ENCODE peak calls at places on chromosomes 7 and 10, in nine cellular contexts. T, C, D, R, A, S, Y, B and O are unnamed samples.

GRCh38 chr7:44431091-44431608 is 59.3 kb downstream of the NUDCD3 start:
- DNase-seq in B (no peak), A (peak), R (no peak), Y (peak), D (peak), C (no peak), T (no peak), S (no peak), O (no peak)

GRCh38 chr7:117665393-117665792 is 185.6 kb downstream of the CFTR start:
- DNase-seq in R (no peak), A (no peak), Y (no peak), C (no peak), S (no peak), B (no peak), D (peak), T (no peak), O (no peak)

GRCh38 chr7:135710417-135711138 is 17.4 kb downstream of the SLC13A4 start:
- DNase-seq in B (no peak), D (no peak), S (no peak), Y (peak), A (peak), R (no peak), C (no peak), T (no peak), O (no peak)

GRCh38 chr7:120370954-120371353 is 98.0 kb downstream of the KCND2 start:
- DNase-seq in B (no peak), Y (peak), R (no peak), T (no peak), D (no peak), C (no peak), S (no peak), A (no peak), O (no peak)

GRCh38 chr10:13351340-13351915 is 3.3 kb upstream of the SEPHS1 start:
- DNase-seq in R (no peak), A (peak), C (no peak), D (no peak), B (no peak), S (no peak), Y (peak), T (no peak), O (no peak)

GRCh38 chr7:44608916-44609648 is 2.7 kb downstream of the OGDH start:
- DNase-seq in T (peak), R (no peak), D (no peak), A (no peak), S (no peak), C (no peak), B (no peak), Y (no peak), O (no peak)

GRCh38 chr7:25389489-25390106 is 161.3 kb upstream of the NPVF start:
- DNase-seq in B (no peak), D (peak), Y (peak), R (no peak), T (no peak), C (no peak), S (no peak), A (no peak), O (no peak)

GRCh38 chr7:96526492-96526891 is 183.2 kb downstream of the SEM1 start:
- DNase-seq in R (no peak), C (no peak), S (no peak), Y (no peak), D (no peak), B (no peak), T (no peak), A (no peak), O (no peak)

GRCh38 chr7:78601728-78602127 is 803.2 kb downstream of the PHTF2 start:
- DNase-seq in T (no peak), B (no peak), S (no peak), C (no peak), Y (no peak), R (no peak), A (no peak), D (peak), O (no peak)

GRCh38 chr7:139767561-139767982 is 10.2 kb downstream of the HIPK2 start:
- DNase-seq in B (no peak), A (no peak), D (no peak), C (no peak), Y (peak), S (no peak), R (no peak), T (no peak), O (no peak)

GRCh38 chr7:134916428-134916883 is 69.9 kb upstream of the AGBL3 start:
- DNase-seq in Y (no peak), B (no peak), T (no peak), S (no peak), C (no peak), D (no peak), R (no peak), A (no peak), O (no peak)

GRCh38 chr10:98528166-98528784 is 81.5 kb upstream of the HPS1 start:
- DNase-seq in B (no peak), R (no peak), Y (no peak), C (no peak), S (no peak), A (no peak), D (peak), T (peak), O (no peak)

GRCh38 chr10:10677479-10677878 is 340.2 kb upstream of the CELF2 start:
- DNase-seq in Y (peak), R (no peak), D (peak), T (no peak), S (peak), C (no peak), A (peak), B (peak), O (no peak)

GRCh38 chr10:13003781-13004180 is 2.3 kb upstream of the CCDC3 start:
- DNase-seq in B (no peak), A (no peak), D (no peak), R (no peak), Y (no peak), C (no peak), S (no peak), T (no peak), O (no peak)

GRCh38 chr10:368579-369255 is 233.5 kb downstream of the ZMYND11 start:
- DNase-seq in T (no peak), D (no peak), Y (no peak), C (no peak), A (no peak), R (no peak), S (no peak), B (no peak), O (no peak)

GRCh38 chr7:115183431-115184057 is 261.6 kb downstream of the MDFIC start:
- DNase-seq in T (peak), D (no peak), C (no peak), R (no peak), A (no peak), B (no peak), Y (no peak), S (no peak), O (no peak)

DNA sequence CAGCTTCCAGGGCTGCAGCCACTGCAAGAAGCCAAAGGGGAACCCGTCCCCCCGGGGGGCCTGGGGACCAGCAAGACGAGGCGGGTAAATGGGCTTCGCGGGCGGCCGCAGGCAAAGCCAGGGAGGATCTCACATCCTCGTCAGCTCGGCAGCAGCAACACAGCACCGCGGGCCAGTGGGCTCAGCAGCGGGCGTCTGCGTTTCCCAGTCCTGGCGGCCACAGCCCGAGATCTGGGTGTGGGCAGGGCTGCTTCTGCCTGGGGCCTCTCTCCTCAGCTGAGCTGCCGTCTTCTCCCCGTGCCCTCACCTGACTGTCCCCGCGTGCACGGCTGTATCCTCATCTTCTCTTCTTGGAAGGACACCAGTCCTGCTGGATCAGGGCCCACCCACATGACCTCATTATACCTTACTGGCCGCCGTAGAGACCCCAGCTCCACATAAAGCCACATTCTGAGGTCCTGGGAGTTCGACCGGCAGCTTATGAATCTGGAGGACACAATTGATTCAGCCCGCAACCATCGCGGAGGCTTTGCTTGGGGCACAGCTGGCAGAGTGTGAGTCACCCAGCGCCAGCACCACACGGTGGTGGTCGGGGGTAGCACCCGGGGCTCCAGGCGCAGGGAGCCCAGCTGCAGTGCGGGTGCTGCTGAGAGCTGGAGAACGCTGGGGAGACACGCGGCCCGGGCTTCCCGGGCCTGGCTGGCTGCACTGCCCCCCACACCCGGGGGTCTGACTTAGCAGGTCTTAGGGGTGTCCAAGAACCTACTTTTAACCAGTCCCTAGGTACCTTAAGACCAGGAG is 88.1 kb downstream of the PAXIP1 start:
- DNase-seq in C (peak), R (no peak), Y (no peak), T (no peak), S (no peak), A (peak), B (peak), D (no peak), O (no peak)
- TF ChIP-seq CTCF in C (no peak), R (no peak), Y (no peak), T (no peak), S (no peak), A (peak), B (no peak), D (no peak), O (no peak)

GRCh38 chr10:112344261-112344660 is 29.7 kb upstream of the ACSL5 start:
- DNase-seq in D (no peak), C (no peak), S (no peak), R (no peak), A (no peak), Y (no peak), T (no peak), B (no peak), O (no peak)
- TF ChIP-seq CTCF in D (no peak), C (no peak), S (no peak), R (no peak), A (no peak), Y (no peak), T (peak), B (no peak), O (no peak)

GRCh38 chr7:75915416-75916156 is 631 bp downstream of the POR start:
- DNase-seq in B (peak), Y (peak), C (peak), R (peak), A (no peak), T (no peak), D (peak), S (no peak), O (peak)

GRCh38 chr7:75916259-75916658 is 1.3 kb downstream of the POR start:
- DNase-seq in B (no peak), R (no peak), Y (no peak), A (no peak), C (no peak), D (no peak), S (no peak), T (no peak), O (no peak)

GRCh38 chr7:75914169-75914654 is 743 bp upstream of the POR start:
- DNase-seq in B (peak), D (no peak), Y (no peak), A (peak), C (no peak), T (no peak), R (peak), S (no peak), O (no peak)

GRCh38 chr7:75913437-75913836 is 1.5 kb upstream of the POR start:
- DNase-seq in A (no peak), C (no peak), D (no peak), R (no peak), S (no peak), T (no peak), B (no peak), Y (no peak), O (no peak)

DNA sequence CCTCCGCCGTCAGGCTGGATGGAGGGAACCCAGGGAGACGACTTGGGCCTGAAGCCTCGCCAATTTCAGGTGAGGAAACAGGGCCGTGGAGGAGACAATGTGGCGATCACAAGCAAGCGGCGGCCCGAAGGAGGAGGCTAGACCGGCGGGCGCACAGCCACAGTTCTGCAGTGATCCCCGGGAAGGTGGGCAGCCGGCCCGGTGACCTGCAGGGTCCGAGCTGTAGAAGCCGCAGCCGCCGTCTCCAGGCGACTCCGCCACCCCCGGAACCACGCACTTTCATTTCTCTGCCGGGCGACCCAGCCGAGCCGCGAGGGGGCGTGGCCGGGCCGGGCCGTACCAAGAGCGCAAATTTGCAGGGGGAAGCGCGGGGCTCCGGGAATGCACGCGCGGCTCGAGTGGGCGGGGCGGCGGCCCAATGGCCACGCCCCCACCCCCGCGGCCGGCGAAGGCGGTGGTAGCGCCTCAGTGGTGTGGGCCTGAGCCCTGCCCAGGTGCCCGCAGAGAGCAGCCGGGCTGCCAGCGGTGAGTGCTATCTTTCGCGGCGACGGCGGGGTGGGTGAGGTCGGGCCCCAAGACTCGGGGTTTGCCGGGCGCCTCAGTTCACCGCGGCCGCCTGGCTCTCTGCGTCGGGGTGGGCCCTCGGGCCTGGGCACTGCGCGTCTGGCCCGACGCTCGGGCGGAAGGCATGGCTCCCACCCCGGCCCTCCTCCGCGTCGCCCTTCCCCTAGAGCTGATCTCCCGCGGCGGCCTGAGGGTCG is at the start of gene POR:
- DNase-seq in S (peak), C (peak), T (peak), D (peak), A (peak), R (peak), Y (peak), B (peak), O (peak)
- TF ChIP-seq CTCF in S (peak), C (peak), T (peak), D (no peak), A (no peak), R (peak), Y (no peak), B (peak), O (no peak)

GRCh38 chr7:17301491-17302101 is 3.1 kb downstream of the AHR start:
- DNase-seq in Y (no peak), R (no peak), B (no peak), C (no peak), D (peak), T (peak), A (no peak), S (no peak), O (no peak)
- TF ChIP-seq CTCF in Y (peak), R (no peak), B (peak), C (peak), D (peak), T (peak), A (peak), S (peak), O (peak)

GRCh38 chr7:109206196-109206595 is 636.5 kb downstream of the DNAJB9 start:
- DNase-seq in C (no peak), T (no peak), S (no peak), D (no peak), Y (no peak), B (no peak), R (no peak), A (no peak), O (no peak)
- TF ChIP-seq CTCF in C (no peak), T (peak), S (no peak), D (no peak), Y (no peak), B (no peak), R (no peak), A (peak), O (no peak)

GRCh38 chr7:73340514-73340913 is 12.6 kb downstream of the FKBP6 start:
- DNase-seq in Y (no peak), T (no peak), S (no peak), B (no peak), C (no peak), R (no peak), A (peak), D (no peak), O (no peak)

GRCh38 chr7:73341877-73342276 is 13.9 kb downstream of the FKBP6 start:
- DNase-seq in R (no peak), C (no peak), S (no peak), Y (no peak), T (peak), B (no peak), D (peak), A (no peak), O (no peak)

GRCh38 chr7:73343671-73344380 is 15.9 kb downstream of the FKBP6 start:
- DNase-seq in C (no peak), T (no peak), R (no peak), Y (no peak), D (no peak), A (no peak), S (no peak), B (no peak), O (no peak)

GRCh38 chr7:73345538-73345937 is 17.6 kb downstream of the FKBP6 start:
- DNase-seq in A (no peak), D (no peak), T (no peak), B (no peak), S (no peak), C (no peak), Y (no peak), R (no peak), O (no peak)

DNA sequence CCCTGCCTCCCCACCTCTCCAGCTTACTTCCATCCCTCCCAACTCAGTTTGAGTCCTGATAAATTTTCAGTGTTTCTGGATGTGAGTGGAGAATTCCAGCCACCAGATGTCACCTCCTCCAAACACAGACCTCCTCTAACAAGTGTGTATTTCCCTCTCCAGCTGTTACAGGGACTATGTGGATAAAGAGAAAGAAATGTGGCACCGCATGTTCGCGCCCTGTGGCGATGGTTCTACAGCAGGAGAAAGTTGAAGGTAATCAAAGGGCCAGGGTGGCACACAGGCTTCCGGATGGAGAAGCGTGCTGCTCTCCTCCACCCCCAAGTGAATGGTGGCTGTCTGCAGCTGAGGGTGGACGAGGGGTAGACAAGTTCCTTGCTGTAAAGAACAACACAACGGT is 14.7 kb downstream of the FKBP6 start:
- DNase-seq in S (no peak), Y (no peak), D (peak), C (no peak), R (no peak), B (no peak), A (peak), T (peak), O (no peak)
- TF ChIP-seq CTCF in S (peak), Y (no peak), D (peak), C (peak), R (no peak), B (no peak), A (peak), T (peak), O (no peak)